ENCODE peak calls at places on chromosomes 3 and 15, in five cellular contexts. F is AML-193, O is renal cortical epithelial cell, R is GM12865, I is mucosa of descending colon. U is an unnamed sample.

GRCh38 chr15:40069178-40070165 is 30.5 kb upstream of the SRP14 start:
- DNase-seq in F (no peak), O (peak; percentile 92), R (peak; percentile 90), I (peak; percentile 98), U (peak; percentile 47)

GRCh38 chr3:126358038-126358815 is 1.0 kb upstream of the KLF15 start:
- DNase-seq in F (no peak), O (no peak), R (no peak), I (peak; percentile 8), U (no peak)

GRCh38 chr3:23272820-23273219 is 69.7 kb downstream of the UBE2E2 start:
- DNase-seq in F (no peak), O (no peak), R (no peak), I (no peak), U (no peak)

GRCh38 chr3:190497809-190498208 is 16.1 kb upstream of the IL1RAP start:
- DNase-seq in F (no peak), O (no peak), R (no peak), I (no peak), U (no peak)

GRCh38 chr3:77601853-77602440 is 562.0 kb downstream of the ROBO2 start:
- DNase-seq in F (no peak), O (no peak), R (no peak), I (no peak), U (no peak)

GRCh38 chr3:120637836-120638559 is 41.9 kb downstream of the NDUFB4 start:
- DNase-seq in F (no peak), O (no peak), R (no peak), I (no peak), U (no peak)

GRCh38 chr15:101329309-101329863 is 34.3 kb upstream of the SNRPA1 start:
- DNase-seq in F (no peak), O (no peak), R (no peak), I (no peak), U (no peak)

GRCh38 chr3:58384381-58385090 is 49.1 kb downstream of the PDHB start:
- DNase-seq in F (no peak), O (no peak), R (no peak), I (no peak), U (no peak)

GRCh38 chr15:62809968-62810260 is 232.6 kb upstream of the TPM1 start:
- DNase-seq in F (no peak), O (peak; percentile 59), R (no peak), I (no peak), U (no peak)

U was measured in SK-N-DZ.